ENCODE peak calls at places on chromosomes 13 and 19, in six cellular contexts. Y is NCI-H1105; J is HT1080; I is endothelial cell; U is lower leg skin; E is activated T-helper 1 cell treated with anti-CD3 and anti-CD28 coated beads, Interleukin-2, amount 50 U/mL, for 16 hours. A is an unnamed sample.

GRCh38 chr19:7872306-7873204 is 1.6 kb downstream of the PRR36 start:
- DNase-seq in Y (no peak), J (no peak), I (no peak), U (no peak), E (no peak), A (no peak)

GRCh38 chr13:26679411-26679810 is 81.2 kb downstream of the GPR12 start:
- DNase-seq in Y (no peak), J (peak; percentile 55), I (no peak), U (no peak), E (no peak), A (no peak)

GRCh38 chr19:5365905-5366304 is 25.3 kb upstream of the PTPRS start:
- DNase-seq in Y (no peak), J (no peak), I (no peak), U (no peak), E (no peak), A (no peak)

GRCh38 chr19:43527860-43528622 is 1.0 kb upstream of the ETHE1 start:
- DNase-seq in Y (peak; percentile 42), J (no peak), I (no peak), U (no peak), E (no peak), A (no peak)

GRCh38 chr19:22286151-22286810 is at the start of gene ZNF729:
- DNase-seq in Y (no peak), J (no peak), I (no peak), U (no peak), E (no peak), A (no peak)

GRCh38 chr19:40262422-40262821 is 22.7 kb downstream of the AKT2 start:
- DNase-seq in Y (no peak), J (no peak), I (no peak), U (no peak), E (no peak), A (no peak)

GRCh38 chr13:93355094-93355493 is 128.5 kb downstream of the GPC6 start:
- DNase-seq in Y (no peak), J (no peak), I (no peak), U (no peak), E (no peak), A (no peak)

GRCh38 chr19:33868821-33869412 is 72.2 kb downstream of the KCTD15 start:
- DNase-seq in Y (no peak), J (peak; percentile 6), I (peak; percentile 17), U (peak; percentile 26), E (no peak), A (no peak)

GRCh38 chr19:29467824-29468401 is 57.9 kb upstream of the VSTM2B start:
- DNase-seq in Y (peak; percentile 17), J (peak; percentile 56), I (no peak), U (no peak), E (no peak), A (peak; percentile 39)

A was measured in NK-92 treated with Interleukin-12 subunit alpha and Interleukin-12 subunit beta, amount 100 ng/mL, for 24 hours.